ENCODE peak calls at places on chromosomes 13 and 19, in four cellular contexts. One of them, this sample, is unnamed.

GRCh38 chr13:99905224-99905623 is 66.3 kb downstream of the ZIC5 start:
- DNase-seq in stimulated activated CD4-positive, alpha-beta T cell treated with anti-CD3 and anti-CD28 coated beads, Interleukin-2, amount 100 ng/mL, for 48 hours: no peak
- DNase-seq in NCI-H187 treated with DMSO at 0.1 percent for 48 hours: no peak
- DNase-seq in IMR-90: no peak
- DNase-seq in this sample: no peak

GRCh38 chr13:107271226-107271625 is 703.3 kb upstream of the ARGLU1 start:
- DNase-seq in stimulated activated CD4-positive, alpha-beta T cell treated with anti-CD3 and anti-CD28 coated beads, Interleukin-2, amount 100 ng/mL, for 48 hours: no peak
- DNase-seq in NCI-H187 treated with DMSO at 0.1 percent for 48 hours: no peak
- DNase-seq in IMR-90: peak
- DNase-seq in this sample: no peak

GRCh38 chr13:108375772-108376171 is 106.3 kb downstream of the TNFSF13B start:
- DNase-seq in stimulated activated CD4-positive, alpha-beta T cell treated with anti-CD3 and anti-CD28 coated beads, Interleukin-2, amount 100 ng/mL, for 48 hours: no peak
- DNase-seq in NCI-H187 treated with DMSO at 0.1 percent for 48 hours: no peak
- DNase-seq in IMR-90: no peak
- DNase-seq in this sample: no peak

GRCh38 chr13:110006304-110006703 is 219.9 kb upstream of the IRS2 start:
- DNase-seq in stimulated activated CD4-positive, alpha-beta T cell treated with anti-CD3 and anti-CD28 coated beads, Interleukin-2, amount 100 ng/mL, for 48 hours: no peak
- DNase-seq in NCI-H187 treated with DMSO at 0.1 percent for 48 hours: no peak
- DNase-seq in IMR-90: peak
- DNase-seq in this sample: no peak

GRCh38 chr19:4662020-4662695 is 8.0 kb downstream of the MYDGF start:
- DNase-seq in stimulated activated CD4-positive, alpha-beta T cell treated with anti-CD3 and anti-CD28 coated beads, Interleukin-2, amount 100 ng/mL, for 48 hours: no peak
- DNase-seq in NCI-H187 treated with DMSO at 0.1 percent for 48 hours: no peak
- DNase-seq in IMR-90: no peak
- DNase-seq in this sample: no peak

GRCh38 chr13:21478881-21479808 is 20.0 kb upstream of the ZDHHC20 start:
- DNase-seq in stimulated activated CD4-positive, alpha-beta T cell treated with anti-CD3 and anti-CD28 coated beads, Interleukin-2, amount 100 ng/mL, for 48 hours: peak
- DNase-seq in NCI-H187 treated with DMSO at 0.1 percent for 48 hours: peak
- DNase-seq in IMR-90: peak
- DNase-seq in this sample: peak

GRCh38 chr13:65808061-65808460 is 1422.1 kb downstream of the PCDH9 start:
- DNase-seq in stimulated activated CD4-positive, alpha-beta T cell treated with anti-CD3 and anti-CD28 coated beads, Interleukin-2, amount 100 ng/mL, for 48 hours: no peak
- DNase-seq in NCI-H187 treated with DMSO at 0.1 percent for 48 hours: no peak
- DNase-seq in IMR-90: peak
- DNase-seq in this sample: no peak

GRCh38 chr19:18869781-18870530 is 26.0 kb downstream of the CERS1 start:
- DNase-seq in stimulated activated CD4-positive, alpha-beta T cell treated with anti-CD3 and anti-CD28 coated beads, Interleukin-2, amount 100 ng/mL, for 48 hours: no peak
- DNase-seq in NCI-H187 treated with DMSO at 0.1 percent for 48 hours: no peak
- DNase-seq in IMR-90: no peak
- DNase-seq in this sample: no peak

GRCh38 chr13:101747039-101747438 is 294.6 kb downstream of the ITGBL1 start:
- DNase-seq in stimulated activated CD4-positive, alpha-beta T cell treated with anti-CD3 and anti-CD28 coated beads, Interleukin-2, amount 100 ng/mL, for 48 hours: no peak
- DNase-seq in NCI-H187 treated with DMSO at 0.1 percent for 48 hours: no peak
- DNase-seq in IMR-90: no peak
- DNase-seq in this sample: no peak

GRCh38 chr19:18674616-18675015 is 8.9 kb upstream of the CRTC1 start:
- DNase-seq in stimulated activated CD4-positive, alpha-beta T cell treated with anti-CD3 and anti-CD28 coated beads, Interleukin-2, amount 100 ng/mL, for 48 hours: no peak
- DNase-seq in NCI-H187 treated with DMSO at 0.1 percent for 48 hours: no peak
- DNase-seq in IMR-90: peak
- DNase-seq in this sample: no peak

GRCh38 chr13:110444226-110444653 is 117.3 kb downstream of the RAB20 start:
- DNase-seq in stimulated activated CD4-positive, alpha-beta T cell treated with anti-CD3 and anti-CD28 coated beads, Interleukin-2, amount 100 ng/mL, for 48 hours: no peak
- DNase-seq in NCI-H187 treated with DMSO at 0.1 percent for 48 hours: no peak
- DNase-seq in IMR-90: peak
- DNase-seq in this sample: no peak

GRCh38 chr19:10271543-10272086 is 695 bp downstream of the ICAM1 start:
- DNase-seq in stimulated activated CD4-positive, alpha-beta T cell treated with anti-CD3 and anti-CD28 coated beads, Interleukin-2, amount 100 ng/mL, for 48 hours: no peak
- DNase-seq in NCI-H187 treated with DMSO at 0.1 percent for 48 hours: no peak
- DNase-seq in IMR-90: peak
- DNase-seq in this sample: no peak

GRCh38 chr13:24540236-24541126 is 27.9 kb upstream of the PARP4 start:
- DNase-seq in stimulated activated CD4-positive, alpha-beta T cell treated with anti-CD3 and anti-CD28 coated beads, Interleukin-2, amount 100 ng/mL, for 48 hours: no peak
- DNase-seq in NCI-H187 treated with DMSO at 0.1 percent for 48 hours: no peak
- DNase-seq in IMR-90: no peak
- DNase-seq in this sample: no peak

GRCh38 chr19:18931316-18932162 is 9.5 kb downstream of the HOMER3 start:
- DNase-seq in stimulated activated CD4-positive, alpha-beta T cell treated with anti-CD3 and anti-CD28 coated beads, Interleukin-2, amount 100 ng/mL, for 48 hours: no peak
- DNase-seq in NCI-H187 treated with DMSO at 0.1 percent for 48 hours: no peak
- DNase-seq in IMR-90: no peak
- DNase-seq in this sample: no peak